ENCODE peak calls at places on chromosomes 4 and X, in ten cellular contexts. G, L, Z, J, Y, S, W, I, O and R are unnamed samples.

GRCh38 chrX:142005532-142005931 is 101.8 kb downstream of the MAGEC1 start:
- DNase-seq in G (no peak), L (no peak), Z (no peak), J (no peak), Y (no peak), S (no peak), W (no peak), I (no peak), O (no peak), R (no peak)

GRCh38 chr4:56803473-56803872 is 18.0 kb downstream of the SPINK2 start:
- DNase-seq in G (no peak), L (no peak), Z (peak; percentile 93), J (no peak), Y (no peak), S (no peak), W (no peak), I (peak; percentile 15), O (no peak), R (no peak)

GRCh38 chr4:23163649-23164436 is 471.1 kb downstream of the GBA3 start:
- DNase-seq in G (no peak), L (no peak), Z (no peak), J (no peak), Y (no peak), S (no peak), W (no peak), I (no peak), O (no peak), R (no peak)

GRCh38 chrX:78574306-78574705 is 84.8 kb downstream of the RTL3 start:
- DNase-seq in G (no peak), L (no peak), Z (peak; percentile 80), J (no peak), Y (no peak), S (no peak), W (no peak), I (no peak), O (no peak), R (no peak)

GRCh38 chr4:26152051-26152450 is 168.8 kb upstream of the RBPJ start:
- DNase-seq in G (no peak), L (no peak), Z (no peak), J (no peak), Y (no peak), S (no peak), W (no peak), I (no peak), O (no peak), R (no peak)

GRCh38 chr4:87196927-87197326 is 23.5 kb downstream of the KLHL8 start:
- DNase-seq in G (no peak), L (no peak), Z (no peak), J (no peak), Y (no peak), S (no peak), W (no peak), I (no peak), O (no peak), R (no peak)

GRCh38 chrX:106341823-106342222 is 173.7 kb downstream of the PWWP3B start:
- DNase-seq in G (no peak), L (no peak), Z (no peak), J (no peak), Y (no peak), S (no peak), W (no peak), I (no peak), O (no peak), R (no peak)

GRCh38 chr4:11605597-11605996 is 176.9 kb upstream of the HS3ST1 start:
- DNase-seq in G (no peak), L (no peak), Z (no peak), J (no peak), Y (no peak), S (no peak), W (no peak), I (peak; percentile 36), O (no peak), R (peak; percentile 33)

GRCh38 chr4:19739101-19739651 is 512.5 kb upstream of the SLIT2 start:
- DNase-seq in G (no peak), L (peak; percentile 79), Z (no peak), J (no peak), Y (no peak), S (no peak), W (no peak), I (peak; percentile 96), O (no peak), R (peak; percentile 75)

GRCh38 chr4:4502694-4503311 is 39.0 kb downstream of the STX18 start:
- DNase-seq in G (no peak), L (no peak), Z (peak; percentile 24), J (no peak), Y (no peak), S (no peak), W (peak; percentile 17), I (peak; percentile 54), O (no peak), R (no peak)

GRCh38 chr4:143488684-143489083 is 24.8 kb upstream of the SMARCA5 start:
- DNase-seq in G (no peak), L (no peak), Z (no peak), J (no peak), Y (no peak), S (no peak), W (no peak), I (no peak), O (no peak), R (no peak)

GRCh38 chr4:26178874-26179273 is 141.9 kb upstream of the RBPJ start:
- DNase-seq in G (no peak), L (peak; percentile 66), Z (no peak), J (no peak), Y (peak; percentile 75), S (no peak), W (no peak), I (no peak), O (no peak), R (no peak)

GRCh38 chr4:7128234-7128633 is 60.4 kb upstream of the GRPEL1 start:
- DNase-seq in G (no peak), L (no peak), Z (no peak), J (no peak), Y (no peak), S (no peak), W (no peak), I (no peak), O (no peak), R (no peak)